ENCODE peak calls at places on chromosome 10, in seven cellular contexts. One of them, this sample, is unnamed.

GRCh38 chr10:120508393-120508792 is 51.4 kb downstream of the PLPP4 start:
- DNase-seq in WERI-Rb-1: no peak
- DNase-seq in amniotic stem cell: no peak
- DNase-seq in germinal center: no peak
- DNase-seq in Calu3: peak
- DNase-seq in stimulated activated CD8-positive, alpha-beta memory T cell treated with anti-CD3 and anti-CD28 coated beads, Interleukin-4, amount 100 ng/mL, for 24 hours: no peak
- DNase-seq in Caki2: peak
- DNase-seq in this sample: no peak

GRCh38 chr10:76429331-76429625 is 997.9 kb downstream of the LRMDA start:
- DNase-seq in WERI-Rb-1: no peak
- DNase-seq in amniotic stem cell: no peak
- DNase-seq in germinal center: no peak
- DNase-seq in Calu3: no peak
- DNase-seq in stimulated activated CD8-positive, alpha-beta memory T cell treated with anti-CD3 and anti-CD28 coated beads, Interleukin-4, amount 100 ng/mL, for 24 hours: no peak
- DNase-seq in Caki2: no peak
- DNase-seq in this sample: no peak

GRCh38 chr10:61804414-61804813 is 97.1 kb upstream of the ARID5B start:
- DNase-seq in WERI-Rb-1: no peak
- DNase-seq in amniotic stem cell: no peak
- DNase-seq in germinal center: no peak
- DNase-seq in Calu3: no peak
- DNase-seq in stimulated activated CD8-positive, alpha-beta memory T cell treated with anti-CD3 and anti-CD28 coated beads, Interleukin-4, amount 100 ng/mL, for 24 hours: no peak
- DNase-seq in Caki2: no peak
- DNase-seq in this sample: no peak

GRCh38 chr10:90418869-90419652 is 438.8 kb downstream of the HTR7 start:
- DNase-seq in WERI-Rb-1: no peak
- DNase-seq in amniotic stem cell: peak
- DNase-seq in germinal center: no peak
- DNase-seq in Calu3: peak
- DNase-seq in stimulated activated CD8-positive, alpha-beta memory T cell treated with anti-CD3 and anti-CD28 coated beads, Interleukin-4, amount 100 ng/mL, for 24 hours: no peak
- DNase-seq in Caki2: peak
- DNase-seq in this sample: peak

GRCh38 chr10:132257271-132257670 is 50.5 kb downstream of the STK32C start:
- DNase-seq in WERI-Rb-1: no peak
- DNase-seq in amniotic stem cell: no peak
- DNase-seq in germinal center: no peak
- DNase-seq in Calu3: no peak
- DNase-seq in stimulated activated CD8-positive, alpha-beta memory T cell treated with anti-CD3 and anti-CD28 coated beads, Interleukin-4, amount 100 ng/mL, for 24 hours: peak
- DNase-seq in Caki2: peak
- DNase-seq in this sample: peak

GRCh38 chr10:102283890-102284289 is 38.6 kb downstream of the GBF1 start:
- DNase-seq in WERI-Rb-1: no peak
- DNase-seq in amniotic stem cell: no peak
- DNase-seq in germinal center: no peak
- DNase-seq in Calu3: no peak
- DNase-seq in stimulated activated CD8-positive, alpha-beta memory T cell treated with anti-CD3 and anti-CD28 coated beads, Interleukin-4, amount 100 ng/mL, for 24 hours: no peak
- DNase-seq in Caki2: no peak
- DNase-seq in this sample: no peak

GRCh38 chr10:16909961-16910794 is 93.0 kb upstream of the RSU1 start:
- DNase-seq in WERI-Rb-1: no peak
- DNase-seq in amniotic stem cell: no peak
- DNase-seq in germinal center: no peak
- DNase-seq in Calu3: no peak
- DNase-seq in stimulated activated CD8-positive, alpha-beta memory T cell treated with anti-CD3 and anti-CD28 coated beads, Interleukin-4, amount 100 ng/mL, for 24 hours: no peak
- DNase-seq in Caki2: no peak
- DNase-seq in this sample: no peak

GRCh38 chr10:13769926-13770325 is 183.2 kb downstream of the PRPF18 start:
- DNase-seq in WERI-Rb-1: no peak
- DNase-seq in amniotic stem cell: peak
- DNase-seq in germinal center: peak
- DNase-seq in Calu3: no peak
- DNase-seq in stimulated activated CD8-positive, alpha-beta memory T cell treated with anti-CD3 and anti-CD28 coated beads, Interleukin-4, amount 100 ng/mL, for 24 hours: no peak
- DNase-seq in Caki2: peak
- DNase-seq in this sample: no peak

GRCh38 chr10:96890172-96890513 is 58.0 kb downstream of the LCOR start:
- DNase-seq in WERI-Rb-1: no peak
- DNase-seq in amniotic stem cell: no peak
- DNase-seq in germinal center: no peak
- DNase-seq in Calu3: peak
- DNase-seq in stimulated activated CD8-positive, alpha-beta memory T cell treated with anti-CD3 and anti-CD28 coated beads, Interleukin-4, amount 100 ng/mL, for 24 hours: no peak
- DNase-seq in Caki2: no peak
- DNase-seq in this sample: no peak

GRCh38 chr10:72525277-72525676 is 100.6 kb downstream of the MICU1 start:
- DNase-seq in WERI-Rb-1: no peak
- DNase-seq in amniotic stem cell: no peak
- DNase-seq in germinal center: no peak
- DNase-seq in Calu3: peak
- DNase-seq in stimulated activated CD8-positive, alpha-beta memory T cell treated with anti-CD3 and anti-CD28 coated beads, Interleukin-4, amount 100 ng/mL, for 24 hours: no peak
- DNase-seq in Caki2: peak
- DNase-seq in this sample: no peak

GRCh38 chr10:60963441-60964256 is 19.7 kb upstream of the RHOBTB1 start:
- DNase-seq in WERI-Rb-1: no peak
- DNase-seq in amniotic stem cell: no peak
- DNase-seq in germinal center: no peak
- DNase-seq in Calu3: no peak
- DNase-seq in stimulated activated CD8-positive, alpha-beta memory T cell treated with anti-CD3 and anti-CD28 coated beads, Interleukin-4, amount 100 ng/mL, for 24 hours: no peak
- DNase-seq in Caki2: peak
- DNase-seq in this sample: no peak

GRCh38 chr10:6877351-6878066 is 297.4 kb upstream of the PRKCQ start:
- DNase-seq in WERI-Rb-1: no peak
- DNase-seq in amniotic stem cell: no peak
- DNase-seq in germinal center: no peak
- DNase-seq in Calu3: no peak
- DNase-seq in stimulated activated CD8-positive, alpha-beta memory T cell treated with anti-CD3 and anti-CD28 coated beads, Interleukin-4, amount 100 ng/mL, for 24 hours: no peak
- DNase-seq in Caki2: no peak
- DNase-seq in this sample: peak

GRCh38 chr10:86747796-86748581 is 8.4 kb upstream of the BMPR1A start:
- DNase-seq in WERI-Rb-1: no peak
- DNase-seq in amniotic stem cell: no peak
- DNase-seq in germinal center: no peak
- DNase-seq in Calu3: no peak
- DNase-seq in stimulated activated CD8-positive, alpha-beta memory T cell treated with anti-CD3 and anti-CD28 coated beads, Interleukin-4, amount 100 ng/mL, for 24 hours: no peak
- DNase-seq in Caki2: no peak
- DNase-seq in this sample: no peak

GRCh38 chr10:3787001-3787400 is 2.0 kb upstream of the KLF6 start:
- DNase-seq in WERI-Rb-1: no peak
- DNase-seq in amniotic stem cell: no peak
- DNase-seq in germinal center: no peak
- DNase-seq in Calu3: no peak
- DNase-seq in stimulated activated CD8-positive, alpha-beta memory T cell treated with anti-CD3 and anti-CD28 coated beads, Interleukin-4, amount 100 ng/mL, for 24 hours: no peak
- DNase-seq in Caki2: no peak
- DNase-seq in this sample: no peak

GRCh38 chr10:102744374-102745051 is 765 bp downstream of the WBP1L start:
- DNase-seq in WERI-Rb-1: no peak
- DNase-seq in amniotic stem cell: no peak
- DNase-seq in germinal center: peak
- DNase-seq in Calu3: no peak
- DNase-seq in stimulated activated CD8-positive, alpha-beta memory T cell treated with anti-CD3 and anti-CD28 coated beads, Interleukin-4, amount 100 ng/mL, for 24 hours: no peak
- DNase-seq in Caki2: no peak
- DNase-seq in this sample: no peak

This sample was measured in stromal cell of bone marrow.